ENCODE peak calls at places on chromosomes 16 and 17, in four cellular contexts. One of them, this sample, is unnamed.

GRCh38 chr17:10270258-10270657 is 71.9 kb upstream of the GAS7 start:
- DNase-seq in AG04449: no peak
- DNase-seq in astrocyte: no peak
- DNase-seq in BJ: no peak
- DNase-seq in this sample: no peak

GRCh38 chr16:89949756-89950155 is 1.2 kb downstream of the DEF8 start:
- DNase-seq in BJ: no peak
- DNase-seq in astrocyte: no peak
- DNase-seq in AG04449: no peak
- DNase-seq in this sample: no peak

GRCh38 chr17:7078711-7079110 is 1.3 kb downstream of the CLEC10A start:
- DNase-seq in AG04449: no peak
- DNase-seq in BJ: no peak
- DNase-seq in astrocyte: no peak
- DNase-seq in this sample: no peak

GRCh38 chr17:77382966-77383612 is 242.3 kb downstream of the SEC14L1 start:
- DNase-seq in BJ: no peak
- DNase-seq in AG04449: no peak
- DNase-seq in astrocyte: peak
- DNase-seq in this sample: no peak

GRCh38 chr17:65092262-65092661 is 35.7 kb upstream of the GNA13 start:
- DNase-seq in AG04449: no peak
- DNase-seq in astrocyte: no peak
- DNase-seq in BJ: no peak
- DNase-seq in this sample: peak

GRCh38 chr16:9124444-9124843 is 33.0 kb downstream of the HAPSTR1 start:
- DNase-seq in AG04449: no peak
- DNase-seq in BJ: no peak
- DNase-seq in astrocyte: no peak
- DNase-seq in this sample: no peak

GRCh38 chr16:81604960-81605383 is 160.4 kb downstream of the CMIP start:
- DNase-seq in BJ: no peak
- DNase-seq in AG04449: no peak
- DNase-seq in astrocyte: peak
- DNase-seq in this sample: peak

GRCh38 chr17:63276821-63277220 is 169.3 kb downstream of the CYB561 start:
- DNase-seq in BJ: no peak
- DNase-seq in astrocyte: peak
- DNase-seq in AG04449: no peak
- DNase-seq in this sample: no peak

GRCh38 chr17:82879241-82879640 is 39.4 kb upstream of the ZNF750 start:
- DNase-seq in AG04449: no peak
- DNase-seq in astrocyte: no peak
- DNase-seq in BJ: no peak
- DNase-seq in this sample: no peak

GRCh38 chr16:57303021-57303909 is 18.8 kb upstream of the PLLP start:
- DNase-seq in BJ: no peak
- DNase-seq in astrocyte: no peak
- DNase-seq in AG04449: no peak
- DNase-seq in this sample: no peak

GRCh38 chr17:77509599-77509998 is 368.8 kb downstream of the SEC14L1 start:
- DNase-seq in BJ: no peak
- DNase-seq in astrocyte: no peak
- DNase-seq in AG04449: no peak
- DNase-seq in this sample: no peak

GRCh38 chr17:80742091-80742490 is 197.5 kb downstream of the RPTOR start:
- DNase-seq in astrocyte: no peak
- DNase-seq in BJ: no peak
- DNase-seq in AG04449: no peak
- DNase-seq in this sample: no peak
- TF ChIP-seq CTCF in astrocyte: no peak
- TF ChIP-seq CTCF in BJ: no peak
- TF ChIP-seq CTCF in AG04449: no peak
- TF ChIP-seq CTCF in this sample: no peak

GRCh38 chr16:4618645-4619418 is 4.1 kb upstream of the UBALD1 start:
- DNase-seq in AG04449: no peak
- DNase-seq in astrocyte: no peak
- DNase-seq in BJ: no peak
- DNase-seq in this sample: no peak
- TF ChIP-seq CTCF in AG04449: no peak
- TF ChIP-seq CTCF in astrocyte: no peak
- TF ChIP-seq CTCF in BJ: no peak
- TF ChIP-seq CTCF in this sample: no peak

GRCh38 chr17:40819528-40820125 is 2.8 kb downstream of the KRT10 start:
- DNase-seq in astrocyte: peak
- DNase-seq in AG04449: no peak
- DNase-seq in BJ: no peak
- DNase-seq in this sample: peak

GRCh38 chr17:40816569-40816968 is 5.8 kb downstream of the KRT10 start:
- DNase-seq in astrocyte: no peak
- DNase-seq in AG04449: no peak
- DNase-seq in BJ: no peak
- DNase-seq in this sample: no peak

GRCh38 chr17:40817103-40817682 is 5.2 kb downstream of the KRT10 start:
- DNase-seq in astrocyte: no peak
- DNase-seq in BJ: no peak
- DNase-seq in AG04449: no peak
- DNase-seq in this sample: no peak

GRCh38 chr17:40818733-40819527 is 3.5 kb downstream of the KRT10 start:
- DNase-seq in astrocyte: peak
- DNase-seq in AG04449: no peak
- DNase-seq in BJ: peak
- DNase-seq in this sample: peak

GRCh38 chr17:40818343-40818732 is 4.1 kb downstream of the KRT10 start:
- DNase-seq in AG04449: no peak
- DNase-seq in astrocyte: no peak
- DNase-seq in BJ: no peak
- DNase-seq in this sample: no peak
- TF ChIP-seq CTCF in AG04449: no peak
- TF ChIP-seq CTCF in astrocyte: no peak
- TF ChIP-seq CTCF in BJ: no peak
- TF ChIP-seq CTCF in this sample: no peak

DNA sequence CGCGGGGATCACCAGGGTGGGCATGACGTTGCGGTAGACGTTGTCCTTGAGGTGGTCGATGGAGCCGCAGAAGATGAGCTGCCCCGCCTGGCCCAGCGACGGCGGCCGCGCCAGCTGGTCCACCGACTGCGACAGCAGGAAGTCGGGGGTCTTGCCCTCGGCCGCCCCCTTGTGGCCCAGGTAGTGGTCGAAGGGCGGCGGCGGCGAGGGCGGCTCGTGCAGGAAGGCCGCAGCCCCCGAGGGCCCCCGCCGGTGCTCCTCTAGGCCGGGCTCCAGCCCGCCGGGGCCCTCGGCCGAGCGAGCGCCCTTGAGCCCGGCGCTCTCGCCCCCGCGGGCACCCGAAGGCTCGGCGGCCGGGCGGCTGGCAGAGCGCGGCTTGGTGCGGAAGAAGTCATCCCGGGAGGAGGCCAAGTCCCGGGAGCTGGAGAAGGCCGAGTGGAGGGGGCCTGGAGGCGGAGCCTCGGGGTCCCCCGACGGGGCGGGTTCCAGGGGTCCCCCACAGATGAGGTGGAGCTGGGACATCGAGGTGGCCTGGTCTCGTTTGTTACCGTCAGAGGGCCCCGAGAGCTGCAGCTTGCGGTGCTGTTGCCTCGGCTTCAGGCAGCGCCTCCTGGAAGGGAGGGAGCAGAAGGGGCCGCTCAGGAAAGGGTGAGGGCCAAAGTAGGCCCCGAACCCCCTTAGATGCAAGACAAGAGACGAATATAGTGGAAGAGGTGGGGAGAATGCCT is 8.9 kb downstream of the FAM171A2 start:
- DNase-seq in BJ: no peak
- DNase-seq in AG04449: no peak
- DNase-seq in astrocyte: no peak
- DNase-seq in this sample: no peak
- TF ChIP-seq CTCF in BJ: peak
- TF ChIP-seq CTCF in AG04449: peak
- TF ChIP-seq CTCF in astrocyte: no peak
- TF ChIP-seq CTCF in this sample: peak

DNA sequence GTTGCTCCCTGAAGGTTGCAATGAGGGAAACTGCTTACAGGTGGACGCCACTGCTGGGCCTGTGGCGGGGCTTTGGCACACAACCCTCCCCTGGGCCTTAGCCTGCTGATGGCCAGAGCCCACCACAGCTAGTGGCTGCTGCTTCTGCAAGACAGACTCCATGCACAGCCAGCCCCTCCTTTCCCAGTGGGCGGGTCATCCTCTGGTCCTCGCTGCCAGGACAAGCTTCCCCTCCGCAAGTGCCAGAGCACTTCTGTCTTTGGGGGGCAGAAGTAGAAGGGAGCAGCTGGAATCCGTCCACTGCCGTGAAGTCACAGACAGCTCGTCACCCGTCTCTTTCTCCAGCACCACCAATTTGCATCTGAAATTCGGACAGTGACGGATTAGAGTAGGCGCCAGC is 31.2 kb upstream of the NAT9 start:
- DNase-seq in astrocyte: no peak
- DNase-seq in BJ: no peak
- DNase-seq in AG04449: no peak
- DNase-seq in this sample: no peak
- TF ChIP-seq CTCF in astrocyte: no peak
- TF ChIP-seq CTCF in BJ: no peak
- TF ChIP-seq CTCF in AG04449: no peak
- TF ChIP-seq CTCF in this sample: no peak

GRCh38 chr17:75077072-75077489 is 10.7 kb upstream of the SLC16A5 start:
- DNase-seq in BJ: no peak
- DNase-seq in astrocyte: no peak
- DNase-seq in AG04449: no peak
- DNase-seq in this sample: no peak

GRCh38 chr17:75079023-75079373 is 8.8 kb upstream of the SLC16A5 start:
- DNase-seq in BJ: no peak
- DNase-seq in AG04449: no peak
- DNase-seq in astrocyte: no peak
- DNase-seq in this sample: no peak

GRCh38 chr17:75078097-75079022 is 9.4 kb upstream of the SLC16A5 start:
- DNase-seq in astrocyte: peak
- DNase-seq in BJ: no peak
- DNase-seq in AG04449: no peak
- DNase-seq in this sample: peak

GRCh38 chr17:75075597-75076253 is 12.0 kb upstream of the SLC16A5 start:
- DNase-seq in BJ: no peak
- DNase-seq in astrocyte: no peak
- DNase-seq in AG04449: no peak
- DNase-seq in this sample: no peak

GRCh38 chr17:75077490-75078096 is 10.2 kb upstream of the SLC16A5 start:
- DNase-seq in AG04449: no peak
- DNase-seq in BJ: no peak
- DNase-seq in astrocyte: no peak
- DNase-seq in this sample: no peak
- TF ChIP-seq CTCF in AG04449: peak
- TF ChIP-seq CTCF in BJ: peak
- TF ChIP-seq CTCF in astrocyte: no peak
- TF ChIP-seq CTCF in this sample: peak

GRCh38 chr16:49886554-49887121 is 30.7 kb upstream of the ZNF423 start:
- DNase-seq in astrocyte: no peak
- DNase-seq in BJ: no peak
- DNase-seq in AG04449: no peak
- DNase-seq in this sample: no peak

GRCh38 chr16:49889725-49890397 is 33.9 kb upstream of the ZNF423 start:
- DNase-seq in AG04449: no peak
- DNase-seq in BJ: no peak
- DNase-seq in astrocyte: no peak
- DNase-seq in this sample: no peak

DNA sequence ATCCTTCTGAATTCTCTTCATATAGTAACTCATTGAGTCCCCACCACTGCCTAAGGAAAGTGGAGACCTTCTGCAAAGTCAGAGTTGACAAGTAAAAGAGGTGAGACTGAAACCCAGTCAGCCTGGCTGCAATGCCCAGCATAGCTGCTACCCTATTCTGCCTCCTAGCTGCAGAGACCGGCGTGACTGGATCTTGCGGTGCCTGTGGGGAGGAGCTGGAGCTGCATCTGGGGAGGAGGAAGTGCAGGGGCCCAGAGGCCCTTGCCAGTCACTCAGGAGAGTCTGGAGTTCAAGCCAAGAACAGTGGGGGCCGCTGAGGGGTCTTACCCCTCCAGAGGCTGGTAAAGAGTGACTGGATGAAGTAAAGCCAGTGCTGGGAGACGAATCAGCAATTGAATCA is 35.0 kb upstream of the ZNF423 start:
- DNase-seq in astrocyte: no peak
- DNase-seq in BJ: no peak
- DNase-seq in AG04449: no peak
- DNase-seq in this sample: no peak
- TF ChIP-seq CTCF in astrocyte: no peak
- TF ChIP-seq CTCF in BJ: no peak
- TF ChIP-seq CTCF in AG04449: peak
- TF ChIP-seq CTCF in this sample: peak

GRCh38 chr17:42778570-42778969 is 1.8 kb upstream of the WNK4 start:
- DNase-seq in BJ: no peak
- DNase-seq in astrocyte: no peak
- DNase-seq in AG04449: no peak
- DNase-seq in this sample: no peak

GRCh38 chr17:42774066-42774750 is 959 bp downstream of the VPS25 start:
- DNase-seq in BJ: no peak
- DNase-seq in astrocyte: peak
- DNase-seq in AG04449: no peak
- DNase-seq in this sample: peak

GRCh38 chr17:42772945-42773289 is 332 bp upstream of the VPS25 start:
- DNase-seq in BJ: no peak
- DNase-seq in AG04449: no peak
- DNase-seq in astrocyte: no peak
- DNase-seq in this sample: no peak

GRCh38 chr17:42773290-42774035 is at the start of gene VPS25:
- DNase-seq in BJ: peak
- DNase-seq in astrocyte: peak
- DNase-seq in AG04449: no peak
- DNase-seq in this sample: peak

DNA sequence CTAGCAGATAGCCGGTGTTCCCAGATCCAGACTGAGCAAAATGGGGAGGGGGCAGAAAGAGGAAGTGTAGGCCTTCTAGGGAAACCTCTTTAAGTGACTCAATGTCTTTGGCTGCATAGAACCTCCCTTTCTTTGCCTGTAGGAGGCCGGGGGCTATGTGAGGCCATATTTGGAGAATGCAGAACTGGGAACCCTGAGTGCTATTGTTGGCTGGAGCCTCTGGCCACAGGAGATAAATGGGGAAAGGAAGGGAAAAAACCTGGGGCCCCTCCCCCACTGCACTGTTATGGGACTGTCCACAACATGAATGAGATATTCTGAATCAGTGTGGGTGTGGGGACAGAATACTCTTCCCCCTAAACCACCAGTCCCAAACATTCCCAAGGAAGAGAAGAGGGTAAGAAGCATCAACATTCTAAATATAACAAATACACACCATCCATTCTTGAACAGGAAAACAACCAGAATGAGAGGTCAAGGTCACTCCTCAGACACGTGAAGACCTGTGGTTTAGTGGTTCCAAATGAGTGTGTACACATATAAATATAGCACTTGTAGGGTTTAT is 2.4 kb downstream of the VPS25 start:
- DNase-seq in BJ: no peak
- DNase-seq in AG04449: no peak
- DNase-seq in astrocyte: peak
- DNase-seq in this sample: peak
- TF ChIP-seq CTCF in BJ: no peak
- TF ChIP-seq CTCF in AG04449: no peak
- TF ChIP-seq CTCF in astrocyte: peak
- TF ChIP-seq CTCF in this sample: peak

GRCh38 chr17:4673169-4673568 is 30.8 kb downstream of the PELP1 start:
- DNase-seq in BJ: no peak
- DNase-seq in AG04449: no peak
- DNase-seq in astrocyte: no peak
- DNase-seq in this sample: no peak
- TF ChIP-seq CTCF in BJ: no peak
- TF ChIP-seq CTCF in AG04449: no peak
- TF ChIP-seq CTCF in astrocyte: no peak
- TF ChIP-seq CTCF in this sample: no peak